ENCODE peak calls at places on chromosome 1, in six cellular contexts. One of them, this sample, is unnamed.

GRCh38 chr1:199226163-199226562 is 587.3 kb downstream of the PTPRC start:
- DNase-seq in heart right ventricle: no peak
- DNase-seq in CD8-positive, alpha-beta T cell: no peak
- DNase-seq in stomach: no peak
- DNase-seq in fibroblast of lung: peak; percentile 74
- DNase-seq in endodermal cell: no peak
- DNase-seq in this sample: peak; percentile 20

GRCh38 chr1:115714572-115715141 is 53.9 kb downstream of the CASQ2 start:
- DNase-seq in heart right ventricle: no peak
- DNase-seq in CD8-positive, alpha-beta T cell: no peak
- DNase-seq in stomach: peak; percentile 93
- DNase-seq in fibroblast of lung: no peak
- DNase-seq in endodermal cell: peak; percentile 78
- DNase-seq in this sample: no peak

GRCh38 chr1:2833454-2834145 is 32.1 kb upstream of the TTC34 start:
- DNase-seq in heart right ventricle: no peak
- DNase-seq in CD8-positive, alpha-beta T cell: no peak
- DNase-seq in stomach: no peak
- DNase-seq in fibroblast of lung: no peak
- DNase-seq in endodermal cell: no peak
- DNase-seq in this sample: no peak

GRCh38 chr1:48878191-48878940 is 101.7 kb upstream of the BEND5 start:
- DNase-seq in heart right ventricle: no peak
- DNase-seq in CD8-positive, alpha-beta T cell: no peak
- DNase-seq in stomach: no peak
- DNase-seq in fibroblast of lung: peak; percentile 97
- DNase-seq in endodermal cell: no peak
- DNase-seq in this sample: no peak

GRCh38 chr1:84117868-84118267 is 26.2 kb upstream of the PRKACB start:
- DNase-seq in heart right ventricle: no peak
- DNase-seq in CD8-positive, alpha-beta T cell: no peak
- DNase-seq in stomach: no peak
- DNase-seq in fibroblast of lung: peak; percentile 65
- DNase-seq in endodermal cell: no peak
- DNase-seq in this sample: no peak

GRCh38 chr1:202274611-202275010 is 67.1 kb downstream of the UBE2T start:
- DNase-seq in heart right ventricle: peak; percentile 17
- DNase-seq in CD8-positive, alpha-beta T cell: peak; percentile 30
- DNase-seq in stomach: peak; percentile 31
- DNase-seq in fibroblast of lung: no peak
- DNase-seq in endodermal cell: peak; percentile 79
- DNase-seq in this sample: no peak

GRCh38 chr1:119602169-119602568 is 45.9 kb downstream of the ZNF697 start:
- DNase-seq in heart right ventricle: no peak
- DNase-seq in CD8-positive, alpha-beta T cell: no peak
- DNase-seq in stomach: no peak
- DNase-seq in fibroblast of lung: no peak
- DNase-seq in endodermal cell: no peak
- DNase-seq in this sample: no peak

GRCh38 chr1:17965515-17966100 is 142.0 kb upstream of the IGSF21 start:
- DNase-seq in heart right ventricle: no peak
- DNase-seq in CD8-positive, alpha-beta T cell: no peak
- DNase-seq in stomach: no peak
- DNase-seq in fibroblast of lung: no peak
- DNase-seq in endodermal cell: no peak
- DNase-seq in this sample: no peak

GRCh38 chr1:243413431-243414151 is 157.8 kb downstream of the SDCCAG8 start:
- DNase-seq in heart right ventricle: no peak
- DNase-seq in CD8-positive, alpha-beta T cell: no peak
- DNase-seq in stomach: no peak
- DNase-seq in fibroblast of lung: no peak
- DNase-seq in endodermal cell: peak; percentile 86
- DNase-seq in this sample: no peak

GRCh38 chr1:243408479-243408878 is 152.6 kb downstream of the SDCCAG8 start:
- DNase-seq in heart right ventricle: no peak
- DNase-seq in CD8-positive, alpha-beta T cell: no peak
- DNase-seq in stomach: no peak
- DNase-seq in fibroblast of lung: no peak
- DNase-seq in endodermal cell: no peak
- DNase-seq in this sample: no peak

GRCh38 chr1:243407284-243408018 is 151.6 kb downstream of the SDCCAG8 start:
- DNase-seq in heart right ventricle: no peak
- DNase-seq in CD8-positive, alpha-beta T cell: no peak
- DNase-seq in stomach: no peak
- DNase-seq in fibroblast of lung: peak; percentile 76
- DNase-seq in endodermal cell: no peak
- DNase-seq in this sample: no peak

GRCh38 chr1:243411472-243411871 is 155.6 kb downstream of the SDCCAG8 start:
- DNase-seq in heart right ventricle: no peak
- DNase-seq in CD8-positive, alpha-beta T cell: no peak
- DNase-seq in stomach: no peak
- DNase-seq in fibroblast of lung: no peak
- DNase-seq in endodermal cell: no peak
- DNase-seq in this sample: no peak

DNA sequence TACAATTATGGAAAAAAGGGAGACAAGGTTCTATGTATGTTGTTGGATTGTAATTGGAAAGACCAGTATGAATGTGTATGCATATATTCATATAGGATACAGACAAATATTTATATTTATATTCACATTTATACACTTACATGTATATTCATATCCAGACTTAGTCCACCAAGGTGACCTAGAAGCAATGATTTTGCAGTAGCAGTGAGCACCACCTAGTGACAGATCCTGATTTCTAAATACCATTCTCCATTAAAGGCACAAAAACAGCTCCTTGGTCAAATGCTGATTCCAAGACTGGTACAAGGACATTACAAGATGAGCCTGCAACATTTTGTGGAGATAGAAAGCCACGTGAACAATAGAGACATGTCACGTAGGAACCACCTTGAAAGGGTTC is 153.4 kb downstream of the SDCCAG8 start:
- DNase-seq in heart right ventricle: no peak
- DNase-seq in CD8-positive, alpha-beta T cell: no peak
- DNase-seq in stomach: no peak
- DNase-seq in fibroblast of lung: no peak
- DNase-seq in endodermal cell: no peak
- DNase-seq in this sample: no peak
- TF ChIP-seq CTCF in heart right ventricle: no peak
- TF ChIP-seq CTCF in CD8-positive, alpha-beta T cell: no peak
- TF ChIP-seq CTCF in stomach: no peak
- TF ChIP-seq CTCF in fibroblast of lung: no peak
- TF ChIP-seq CTCF in endodermal cell: peak; percentile 72
- TF ChIP-seq CTCF in this sample: peak; percentile 48

GRCh38 chr1:9728451-9729295 is 77.1 kb downstream of the PIK3CD start:
- DNase-seq in heart right ventricle: no peak
- DNase-seq in CD8-positive, alpha-beta T cell: peak; percentile 28
- DNase-seq in stomach: no peak
- DNase-seq in fibroblast of lung: no peak
- DNase-seq in endodermal cell: no peak
- DNase-seq in this sample: peak; percentile 12
- H3K4me3 ChIP-seq in heart right ventricle: no peak overlapping the region
- H3K4me3 ChIP-seq in CD8-positive, alpha-beta T cell: peak overlapping the region; percentile 30
- H3K4me3 ChIP-seq in stomach: no peak overlapping the region
- H3K4me3 ChIP-seq in fibroblast of lung: no peak overlapping the region
- H3K4me3 ChIP-seq in endodermal cell: no peak overlapping the region
- H3K4me3 ChIP-seq in this sample: no peak overlapping the region

DNA sequence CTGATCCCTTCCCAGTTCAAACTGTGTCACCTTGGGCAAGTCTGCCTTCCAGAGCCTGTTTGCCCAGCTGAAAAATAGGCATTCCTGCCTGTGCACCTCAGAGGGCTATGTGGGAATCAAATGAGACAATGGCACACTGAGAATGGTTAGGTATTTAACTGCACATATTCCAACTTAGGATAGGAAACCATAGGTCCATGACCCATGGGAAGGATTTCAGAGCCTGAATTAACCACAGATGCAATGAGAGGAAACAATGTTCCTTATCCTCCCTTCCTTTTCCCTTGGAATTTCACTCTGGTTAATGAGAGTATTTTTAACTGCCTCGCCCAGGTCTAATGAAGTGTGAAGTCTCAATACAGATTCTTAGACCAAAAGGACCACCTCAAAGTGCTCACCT is 12.7 kb downstream of the PAFAH2 start:
- DNase-seq in heart right ventricle: no peak
- DNase-seq in CD8-positive, alpha-beta T cell: no peak
- DNase-seq in stomach: no peak
- DNase-seq in fibroblast of lung: no peak
- DNase-seq in endodermal cell: no peak
- DNase-seq in this sample: no peak
- H3K36me3 ChIP-seq in heart right ventricle: no peaks in the 10 kb centered on the region
- H3K36me3 ChIP-seq in CD8-positive, alpha-beta T cell: peaks cover 27% of the 10 kb centered on the region
- H3K36me3 ChIP-seq in stomach: peaks cover 96% of the 10 kb centered on the region
- H3K36me3 ChIP-seq in fibroblast of lung: peaks cover 2% of the 10 kb centered on the region
- H3K36me3 ChIP-seq in endodermal cell: peaks cover 46% of the 10 kb centered on the region
- H3K36me3 ChIP-seq in this sample: peaks cover 14% of the 10 kb centered on the region

GRCh38 chr1:66360285-66360724 is 173.6 kb upstream of the SGIP1 start:
- DNase-seq in heart right ventricle: no peak
- DNase-seq in CD8-positive, alpha-beta T cell: no peak
- DNase-seq in stomach: no peak
- DNase-seq in fibroblast of lung: no peak
- DNase-seq in endodermal cell: no peak
- DNase-seq in this sample: no peak
- TF ChIP-seq CTCF in heart right ventricle: no peak
- TF ChIP-seq CTCF in CD8-positive, alpha-beta T cell: peak; percentile 21
- TF ChIP-seq CTCF in stomach: no peak
- TF ChIP-seq CTCF in fibroblast of lung: no peak
- TF ChIP-seq CTCF in endodermal cell: peak; percentile 73
- TF ChIP-seq CTCF in this sample: peak; percentile 25

DNA sequence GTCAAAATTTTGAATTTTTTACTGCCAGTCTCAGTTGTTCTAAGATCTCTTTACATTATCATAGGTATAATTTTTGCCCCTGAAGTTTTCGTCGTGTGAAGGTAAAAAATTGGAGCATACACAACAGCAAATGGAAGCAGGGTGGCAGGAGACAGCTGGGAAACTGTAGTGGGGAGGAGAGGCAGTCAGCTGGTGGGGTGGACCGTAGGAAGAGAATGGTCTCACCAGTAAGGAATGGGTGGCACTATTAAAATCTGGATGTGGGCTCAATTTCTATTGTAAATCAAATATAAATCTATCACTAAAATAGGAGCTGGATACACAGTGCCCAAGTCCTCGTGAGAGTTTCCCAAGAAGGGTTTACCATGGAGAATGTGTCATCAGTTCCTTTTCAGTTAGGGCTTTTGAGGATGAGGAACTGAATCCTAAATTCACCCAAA is 10.3 kb upstream of the IRF2BP2 start:
- DNase-seq in heart right ventricle: no peak
- DNase-seq in CD8-positive, alpha-beta T cell: no peak
- DNase-seq in stomach: no peak
- DNase-seq in fibroblast of lung: peak; percentile 38
- DNase-seq in endodermal cell: no peak
- DNase-seq in this sample: no peak
- H3K4me3 ChIP-seq in heart right ventricle: no peak overlapping the region
- H3K4me3 ChIP-seq in CD8-positive, alpha-beta T cell: no peak overlapping the region
- H3K4me3 ChIP-seq in stomach: no peak overlapping the region
- H3K4me3 ChIP-seq in fibroblast of lung: no peak overlapping the region
- H3K4me3 ChIP-seq in endodermal cell: no peak overlapping the region
- H3K4me3 ChIP-seq in this sample: no peak overlapping the region